ENCODE peak calls at places on chromosome 21, in eight cellular contexts. G is mammary epithelial cell, U is cardiac muscle cell, L is PC-3, A is psoas muscle, R is upper lobe of right lung, N is left ventricle myocardium inferior, J is SK-N-SH. Y is an unnamed sample.

GRCh38 chr21:36788116-36788515 is 89.2 kb downstream of the SIM2 start:
- DNase-seq in G (no peak), L (peak; percentile 74), N (no peak), R (no peak), U (no peak), J (no peak), A (no peak), Y (peak; percentile 60)

GRCh38 chr21:45465105-45465504 is 60.1 kb downstream of the COL18A1 start:
- DNase-seq in J (no peak), L (no peak), N (peak; percentile 15), R (peak; percentile 54), U (no peak), G (no peak), A (no peak), Y (no peak)

GRCh38 chr21:42248783-42249597 is 30.1 kb downstream of the ABCG1 start:
- DNase-seq in N (no peak), L (no peak), U (no peak), J (no peak), R (no peak), G (no peak), A (no peak), Y (no peak)

GRCh38 chr21:20265704-20266368 is 732.4 kb upstream of the NCAM2 start:
- DNase-seq in N (no peak), U (no peak), A (no peak), L (no peak), G (no peak), R (no peak), J (no peak), Y (no peak)

GRCh38 chr21:14591882-14592281 is 45.8 kb upstream of the SAMSN1 start:
- DNase-seq in J (no peak), A (peak; percentile 11), L (peak; percentile 26), R (no peak), G (no peak), N (no peak), U (no peak), Y (no peak)

GRCh38 chr21:32044205-32044874 is 171.5 kb downstream of the HUNK start:
- DNase-seq in J (no peak), N (no peak), A (no peak), G (no peak), U (no peak), L (no peak), R (no peak), Y (no peak)

GRCh38 chr21:15825699-15826098 is 95.9 kb downstream of the USP25 start:
- DNase-seq in U (no peak), J (no peak), R (no peak), L (no peak), G (no peak), N (no peak), A (no peak), Y (no peak)

GRCh38 chr21:36847189-36847588 is 119.3 kb downstream of the HLCS start:
- DNase-seq in J (no peak), L (peak; percentile 89), A (no peak), U (no peak), G (peak; percentile 75), N (no peak), R (no peak), Y (peak; percentile 88)

GRCh38 chr21:43814215-43815106 is 25.1 kb downstream of the RRP1 start:
- DNase-seq in U (no peak), J (no peak), N (no peak), G (no peak), L (no peak), R (no peak), A (no peak), Y (no peak)

GRCh38 chr21:44459712-44460440 is 4.6 kb downstream of the LRRC3 start:
- DNase-seq in A (no peak), L (no peak), R (no peak), U (no peak), J (no peak), G (no peak), N (no peak), Y (no peak)

GRCh38 chr21:44734026-44734745 is 22.8 kb upstream of the TSPEAR start:
- DNase-seq in L (peak; percentile 43), U (no peak), R (no peak), N (no peak), G (no peak), A (no peak), J (no peak), Y (no peak)

GRCh38 chr21:33373451-33373850 is 29.8 kb upstream of the IFNGR2 start:
- DNase-seq in N (no peak), U (no peak), J (no peak), G (peak; percentile 76), R (peak; percentile 45), A (no peak), L (peak; percentile 37), Y (no peak)

GRCh38 chr21:38920631-38921398 is 115.1 kb downstream of the ETS2 start:
- DNase-seq in G (no peak), R (no peak), A (no peak), U (no peak), N (no peak), L (peak; percentile 78), J (no peak), Y (no peak)
- H3K27ac ChIP-seq in G (no peak overlapping the region), R (no peak overlapping the region), A (peak overlapping the region; percentile 9), U (no peak overlapping the region), N (peak overlapping the region; percentile 63), L (peak overlapping the region; percentile 71), J (peak overlapping the region; percentile 51), Y (peak overlapping the region; percentile 67)

DNA sequence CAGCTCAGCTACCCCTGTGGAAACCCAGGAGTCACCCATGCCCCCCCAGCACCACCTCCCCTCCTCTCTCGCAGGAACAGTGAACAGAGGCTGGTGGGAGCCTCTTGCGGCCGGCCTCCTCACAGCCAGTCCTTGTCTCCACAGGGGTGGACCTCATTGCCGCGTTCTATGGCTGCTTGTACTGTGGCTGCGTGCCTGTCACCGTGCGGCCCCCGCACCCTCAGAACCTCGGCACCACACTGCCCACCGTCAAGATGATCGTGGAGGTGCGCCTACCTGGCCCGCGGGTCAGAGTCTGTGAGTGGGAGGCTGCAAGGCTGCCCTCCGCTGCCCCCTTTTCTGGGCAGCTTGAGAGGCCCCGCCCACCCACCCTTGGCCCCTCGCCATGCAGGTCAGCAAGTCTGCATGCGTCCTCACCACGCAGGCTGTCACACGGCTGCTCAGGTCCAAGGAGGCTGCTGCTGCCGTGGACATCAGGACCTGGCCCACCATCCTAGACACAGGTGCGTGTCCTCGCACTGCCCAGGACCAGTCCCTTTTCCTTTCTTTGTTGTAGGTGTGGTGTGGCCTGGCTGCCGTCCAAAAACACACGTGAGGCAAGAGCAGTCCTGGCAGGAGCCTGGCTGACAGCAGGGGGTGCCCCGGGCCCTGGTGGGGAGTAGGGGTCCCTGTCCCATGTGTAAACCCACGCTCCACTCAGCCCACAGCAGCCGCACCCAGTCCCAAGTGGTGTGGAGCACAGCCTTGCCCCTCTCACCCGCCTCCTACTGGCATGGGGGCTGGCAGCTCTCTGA is 50.3 kb downstream of the S100B start:
- DNase-seq in N (no peak), R (no peak), G (no peak), L (no peak), U (no peak), A (no peak), J (no peak), Y (no peak)
- TF ChIP-seq CTCF in N (no peak), R (no peak), G (no peak), L (no peak), U (no peak), A (no peak), J (no peak), Y (no peak)

GRCh38 chr21:34996304-34997081 is 52.6 kb downstream of the RUNX1 start:
- DNase-seq in A (peak; percentile 60), J (no peak), R (peak; percentile 73), G (peak; percentile 42), U (no peak), N (no peak), L (no peak), Y (no peak)

GRCh38 chr21:34999397-34999941 is 49.6 kb downstream of the RUNX1 start:
- DNase-seq in G (no peak), L (no peak), N (no peak), J (no peak), U (no peak), A (no peak), R (no peak), Y (no peak)

GRCh38 chr21:34994646-34995631 is 54.2 kb downstream of the RUNX1 start:
- DNase-seq in G (no peak), U (no peak), L (no peak), J (no peak), N (no peak), R (no peak), A (peak; percentile 39), Y (no peak)

GRCh38 chr21:34995979-34996303 is 53.2 kb downstream of the RUNX1 start:
- DNase-seq in A (no peak), G (peak; percentile 52), L (no peak), R (no peak), J (no peak), U (no peak), N (no peak), Y (no peak)

DNA sequence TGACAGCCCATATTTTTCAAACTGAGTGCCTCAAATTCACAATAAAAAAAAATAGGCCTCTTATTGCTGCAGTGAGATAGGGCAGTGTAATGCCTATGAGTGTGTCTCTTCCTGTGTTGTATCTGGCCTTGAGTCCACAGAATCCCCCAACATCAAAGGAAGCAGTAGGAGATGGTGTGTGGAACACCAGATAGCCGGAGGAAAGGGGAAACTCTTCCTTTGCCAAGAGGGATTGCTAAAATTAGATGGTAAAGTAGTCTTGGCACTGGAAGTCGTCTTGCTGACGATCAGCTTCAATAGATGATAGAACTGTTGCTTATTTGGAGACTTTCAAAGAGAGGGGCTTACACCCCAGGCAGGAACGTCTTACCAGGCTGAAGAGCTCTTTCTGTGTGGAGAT is 51.8 kb downstream of the RUNX1 start:
- DNase-seq in N (no peak), L (no peak), R (no peak), G (no peak), A (no peak), J (no peak), U (no peak), Y (no peak)
- H3K27ac ChIP-seq in N (no peak overlapping the region), L (no peak overlapping the region), R (peak overlapping the region; percentile 1), G (no peak overlapping the region), A (no peak overlapping the region), J (no peak overlapping the region), U (no peak overlapping the region), Y (no peak overlapping the region)

GRCh38 chr21:25361097-25361496 is 246.2 kb downstream of the MRPL39 start:
- DNase-seq in G (no peak), N (no peak), J (no peak), L (peak; percentile 69), U (no peak), A (no peak), R (no peak), Y (no peak)

GRCh38 chr21:25362375-25363267 is 244.7 kb downstream of the MRPL39 start:
- DNase-seq in N (no peak), U (no peak), A (no peak), J (no peak), G (no peak), L (no peak), R (no peak), Y (no peak)

GRCh38 chr21:25361765-25362164 is 245.5 kb downstream of the MRPL39 start:
- DNase-seq in L (no peak), N (no peak), A (no peak), J (no peak), R (no peak), G (no peak), U (no peak), Y (no peak)

GRCh38 chr21:25359724-25360123 is 247.6 kb downstream of the MRPL39 start:
- DNase-seq in L (peak; percentile 52), A (no peak), J (no peak), U (no peak), R (no peak), G (no peak), N (no peak), Y (no peak)

DNA sequence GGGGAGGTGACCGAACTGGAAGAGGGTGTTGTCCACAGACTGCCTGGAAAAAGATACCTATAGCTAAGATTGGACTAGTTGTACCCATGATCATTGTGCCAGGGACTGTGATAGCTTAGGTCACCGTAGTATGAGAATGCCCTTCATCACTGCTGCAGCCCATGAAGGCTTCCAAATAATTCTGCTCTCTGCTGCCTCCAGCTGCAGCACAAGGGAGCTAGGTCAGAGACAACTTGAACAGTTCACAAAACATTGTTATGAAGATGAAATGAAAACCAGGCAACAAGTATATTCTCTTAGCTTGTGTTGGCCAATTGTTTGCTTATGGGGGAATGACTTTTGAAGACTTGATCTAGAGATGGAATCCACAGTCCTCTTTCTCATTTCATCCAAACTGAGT is 246.7 kb downstream of the MRPL39 start:
- DNase-seq in U (no peak), G (no peak), R (no peak), A (no peak), J (no peak), L (peak; percentile 40), N (no peak), Y (no peak)
- TF ChIP-seq CTCF in U (peak; percentile 22), G (no peak), R (peak; percentile 11), A (no peak), J (peak; percentile 37), L (peak; percentile 52), N (no peak), Y (no peak)